ENCODE peak calls at places on chromosome 5, in ten cellular contexts. G, L, D, N, S, X, C, T, O and Z are unnamed samples.

GRCh38 chr5:139075066-139076050 is 122.8 kb downstream of the SIL1 start:
- DNase-seq in N (no peak), G (no peak), C (no peak), X (no peak), T (peak; percentile 27), L (no peak), D (no peak), S (no peak), O (no peak), Z (no peak)

GRCh38 chr5:122515709-122516431 is 203.8 kb downstream of the SNCAIP start:
- DNase-seq in L (peak; percentile 86), T (peak; percentile 43), C (peak; percentile 28), O (no peak), N (peak; percentile 92), X (peak; percentile 62), G (peak; percentile 67), D (peak; percentile 50), S (peak; percentile 46), Z (peak; percentile 38)

GRCh38 chr5:112757468-112758208 is 20.0 kb downstream of the APC start:
- DNase-seq in G (no peak), C (peak; percentile 80), D (peak; percentile 34), L (peak; percentile 69), X (no peak), S (no peak), T (no peak), O (no peak), N (peak; percentile 82), Z (no peak)

GRCh38 chr5:62592558-62592957 is 13.9 kb downstream of the LRRC70 start:
- DNase-seq in X (no peak), G (no peak), L (no peak), O (no peak), S (no peak), N (no peak), C (no peak), D (no peak), T (no peak), Z (no peak)

GRCh38 chr5:42912184-42912766 is 100.6 kb upstream of the SELENOP start:
- DNase-seq in G (no peak), N (peak; percentile 68), S (peak; percentile 40), X (no peak), T (no peak), O (peak; percentile 39), D (peak; percentile 57), L (peak; percentile 26), C (peak; percentile 60), Z (no peak)

GRCh38 chr5:25862276-25862675 is 1176.1 kb downstream of the CDH9 start:
- DNase-seq in C (peak; percentile 8), D (no peak), O (no peak), G (no peak), L (no peak), N (no peak), S (peak; percentile 54), X (no peak), T (no peak), Z (no peak)

GRCh38 chr5:122493091-122493775 is 181.2 kb downstream of the SNCAIP start:
- DNase-seq in N (no peak), T (no peak), X (peak; percentile 82), C (no peak), O (no peak), L (no peak), D (no peak), G (no peak), S (peak; percentile 97), Z (no peak)

GRCh38 chr5:88269222-88269771 is 652 bp upstream of the TMEM161B start:
- DNase-seq in O (no peak), L (peak; percentile 5), T (no peak), X (no peak), N (peak; percentile 39), D (peak; percentile 3), S (no peak), G (no peak), C (peak; percentile 45), Z (no peak)

GRCh38 chr5:63094730-63095129 is 516.1 kb downstream of the LRRC70 start:
- DNase-seq in N (no peak), L (no peak), S (no peak), D (no peak), T (no peak), O (no peak), G (no peak), C (no peak), X (no peak), Z (no peak)

GRCh38 chr5:57032151-57032551 is 80.2 kb upstream of the MIER3 start:
- DNase-seq in X (no peak), D (peak; percentile 60), T (no peak), G (no peak), L (no peak), N (no peak), S (peak; percentile 30), C (peak; percentile 50), O (no peak), Z (no peak)

GRCh38 chr5:69415584-69415958 is 655 bp downstream of the MARVELD2 start:
- DNase-seq in S (no peak), C (no peak), N (no peak), G (no peak), T (no peak), L (peak; percentile 34), X (no peak), O (no peak), D (no peak), Z (no peak)
- H3K4me3 ChIP-seq in S (no peak overlapping the region), C (peak overlapping the region; percentile 51), N (peak overlapping the region; percentile 67), G (peak overlapping the region; percentile 61), T (peak overlapping the region; percentile 63), L (peak overlapping the region; percentile 86), X (no peak overlapping the region), O (peak overlapping the region; percentile 53), D (peak overlapping the region; percentile 76), Z (peak overlapping the region; percentile 39)

DNA sequence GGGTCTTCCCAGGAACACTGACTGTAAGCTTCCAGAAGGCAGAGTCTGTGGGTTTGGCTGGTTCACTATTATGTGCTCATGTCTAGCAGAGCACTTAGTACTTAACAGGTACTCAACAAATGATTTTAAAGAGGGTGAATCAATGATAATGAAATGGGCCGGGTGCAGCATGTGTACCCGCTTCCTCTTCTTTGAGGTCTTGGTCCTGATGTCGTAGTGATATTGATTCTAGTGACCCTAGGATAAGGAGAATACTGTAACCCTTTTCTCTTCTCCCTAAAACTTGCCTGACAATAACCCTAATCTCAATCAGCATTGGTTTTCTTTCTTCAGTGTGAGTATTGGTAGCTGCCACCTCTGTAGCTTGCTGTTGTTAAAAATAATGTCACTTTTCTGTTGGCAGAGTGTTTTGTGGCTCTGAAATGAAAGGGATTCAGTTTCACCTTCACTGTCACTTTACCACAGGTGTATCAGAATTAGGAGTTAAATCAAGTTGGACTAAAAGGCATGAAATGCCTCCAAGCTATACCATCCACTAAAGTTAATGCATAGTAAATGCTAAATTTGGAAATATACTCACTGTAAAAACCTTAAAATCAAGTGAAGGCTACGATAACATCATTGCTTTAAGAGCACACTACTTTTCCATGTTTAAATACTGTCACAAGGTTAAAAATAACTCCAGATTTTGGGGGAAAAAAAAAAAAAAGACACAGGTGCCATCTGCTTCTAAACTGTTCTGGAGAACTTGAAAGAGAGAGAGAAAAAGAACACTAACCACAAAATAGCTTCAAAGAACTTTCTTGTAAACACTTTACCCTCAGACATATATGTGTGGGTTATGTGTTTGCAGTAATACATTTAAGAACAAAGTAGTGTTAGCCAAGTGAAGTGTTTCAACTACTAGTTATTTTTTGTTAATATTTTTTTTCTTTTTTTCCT is 6.0 kb downstream of the CAMK4 start:
- DNase-seq in T (no peak), L (no peak), C (peak; percentile 58), X (no peak), D (no peak), S (no peak), G (no peak), N (no peak), O (no peak), Z (no peak)
- H3K4me3 ChIP-seq in T (no peak overlapping the region), L (no peak overlapping the region), C (no peak overlapping the region), X (no peak overlapping the region), D (no peak overlapping the region), S (no peak overlapping the region), G (no peak overlapping the region), N (no peak overlapping the region), O (peak overlapping the region; percentile 46), Z (no peak overlapping the region)

GRCh38 chr5:67793966-67794365 is 421.6 kb upstream of the PIK3R1 start:
- DNase-seq in C (no peak), G (no peak), X (no peak), T (no peak), N (no peak), D (no peak), O (no peak), L (no peak), S (no peak), Z (no peak)
- H3K4me3 ChIP-seq in C (no peak overlapping the region), G (no peak overlapping the region), X (no peak overlapping the region), T (no peak overlapping the region), N (no peak overlapping the region), D (no peak overlapping the region), O (no peak overlapping the region), L (no peak overlapping the region), S (no peak overlapping the region), Z (no peak overlapping the region)

GRCh38 chr5:154653764-154654483 is 101.3 kb upstream of the LARP1 start:
- DNase-seq in G (no peak), C (no peak), D (no peak), X (no peak), O (no peak), L (no peak), T (no peak), S (peak; percentile 93), N (peak; percentile 30), Z (no peak)
- H3K4me3 ChIP-seq in G (peak overlapping the region; percentile 34), C (no peak overlapping the region), D (no peak overlapping the region), X (no peak overlapping the region), O (no peak overlapping the region), L (no peak overlapping the region), T (peak overlapping the region; percentile 18), S (peak overlapping the region; percentile 44), N (no peak overlapping the region), Z (no peak overlapping the region)

DNA sequence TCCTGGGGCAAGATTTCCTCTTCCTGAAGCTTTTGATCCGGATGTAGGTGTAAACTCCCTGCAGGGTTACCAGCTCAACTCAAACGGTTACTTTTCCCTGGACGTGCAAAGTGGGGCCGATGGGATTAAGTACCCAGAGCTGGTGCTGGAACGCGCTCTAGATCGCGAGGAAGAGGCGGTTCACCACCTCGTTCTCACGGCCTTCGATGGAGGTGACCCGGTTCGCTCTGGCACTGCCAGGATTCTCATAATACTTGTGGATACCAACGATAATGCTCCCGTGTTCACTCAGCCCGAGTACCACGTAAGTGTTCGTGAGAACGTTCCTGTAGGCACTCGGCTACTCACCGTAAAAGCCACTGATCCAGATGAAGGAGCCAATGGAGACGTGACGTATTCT is 820 bp downstream of the PCDHGA4 start:
- DNase-seq in C (no peak), T (no peak), L (no peak), N (no peak), X (no peak), S (no peak), G (no peak), O (no peak), D (no peak), Z (no peak)
- H3K4me3 ChIP-seq in C (no peak overlapping the region), T (peak overlapping the region; percentile 32), L (no peak overlapping the region), N (no peak overlapping the region), X (no peak overlapping the region), S (no peak overlapping the region), G (peak overlapping the region; percentile 42), O (no peak overlapping the region), D (no peak overlapping the region), Z (peak overlapping the region; percentile 49)